ENCODE peak calls at places on chromosomes 13 and 19, in six cellular contexts. I is tibial nerve; P is CD8-positive, alpha-beta T cell; R is NCI-H345; Z is activated CD4-positive, CD25-positive, alpha-beta regulatory T cell; A is activated naive CD4-positive, alpha-beta T cell treated with anti-CD3 and anti-CD28 coated beads, Interleukin-2, amount 10 ng/mL, durations not matched to agents 7 days and 5 days. O is an unnamed sample.

GRCh38 chr19:34767967-34768366 is 5.0 kb downstream of the ZNF599 start:
- DNase-seq in I (no peak), P (no peak), R (no peak), Z (no peak), A (no peak), O (no peak)

GRCh38 chr19:6271721-6272410 is 7.9 kb downstream of the MLLT1 start:
- DNase-seq in I (peak), P (no peak), R (no peak), Z (no peak), A (no peak), O (no peak)

GRCh38 chr19:48452255-48452654 is 3.1 kb upstream of the KCNJ14 start:
- DNase-seq in I (no peak), P (no peak), R (no peak), Z (no peak), A (no peak), O (no peak)

GRCh38 chr19:51131780-51132680 is 7.3 kb downstream of the SIGLEC9 start:
- DNase-seq in I (peak), P (no peak), R (no peak), Z (no peak), A (peak), O (peak)

GRCh38 chr19:3660493-3661219 is 34.1 kb upstream of the CACTIN start:
- DNase-seq in I (no peak), P (no peak), R (no peak), Z (no peak), A (no peak), O (no peak)

GRCh38 chr13:67736646-67737420 is 506.7 kb upstream of the PCDH9 start:
- DNase-seq in I (no peak), P (no peak), R (no peak), Z (no peak), A (no peak), O (no peak)

GRCh38 chr13:58343081-58343480 is 711.5 kb downstream of the PCDH17 start:
- DNase-seq in I (no peak), P (no peak), R (no peak), Z (no peak), A (no peak), O (no peak)

GRCh38 chr13:83975668-83976165 is 93.4 kb upstream of the SLITRK1 start:
- DNase-seq in I (no peak), P (no peak), R (no peak), Z (no peak), A (no peak), O (no peak)

GRCh38 chr19:17497149-17497798 is 14.2 kb upstream of the PGLS start:
- DNase-seq in I (no peak), P (no peak), R (no peak), Z (no peak), A (no peak), O (no peak)

GRCh38 chr13:51041126-51041525 is 69.9 kb downstream of the C13orf42 start:
- DNase-seq in I (no peak), P (no peak), R (no peak), Z (no peak), A (no peak), O (no peak)

GRCh38 chr13:87675851-87676250 is 4.7 kb downstream of the SLITRK5 start:
- DNase-seq in I (no peak), P (no peak), R (no peak), Z (no peak), A (no peak), O (no peak)

GRCh38 chr19:10334340-10335148 is 1.2 kb upstream of the RAVER1 start:
- DNase-seq in I (peak), P (no peak), R (peak), Z (peak), A (peak), O (no peak)

GRCh38 chr13:50448535-50448981 is 394.9 kb downstream of the DLEU7 start:
- DNase-seq in I (no peak), P (no peak), R (peak), Z (no peak), A (no peak), O (no peak)

GRCh38 chr19:38277969-38278680 is 13.8 kb downstream of the SPINT2 start:
- DNase-seq in I (no peak), P (no peak), R (no peak), Z (no peak), A (no peak), O (no peak)

GRCh38 chr19:18194554-18195238 is 1.7 kb downstream of the MPV17L2 start:
- DNase-seq in I (no peak), P (peak), R (no peak), Z (no peak), A (peak), O (no peak)